ENCODE peak calls at places on chromosomes 16 and 17, in four cellular contexts. V is CD8-positive, alpha-beta T cell; H is Karpas-422; A is tibial nerve. T is an unnamed sample.
A peak's percentile ranks its signal among the peaks of the same experiment; 100 is the strongest.

GRCh38 chr17:72954595-72954994 is 137.9 kb downstream of the SLC39A11 start:
- DNase-seq in V (no peak), H (no peak), A (no peak), T (no peak)

GRCh38 chr16:85724126-85724879 is 26.6 kb downstream of the C16orf74 start:
- DNase-seq in V (no peak), H (no peak), A (no peak), T (no peak)

GRCh38 chr17:15257316-15257925 is 7.7 kb downstream of the PMP22 start:
- DNase-seq in V (peak; percentile 45), H (peak; percentile 88), A (peak; percentile 56), T (peak; percentile 57)

GRCh38 chr17:68355093-68355492 is 63.8 kb downstream of the ARSG start:
- DNase-seq in V (no peak), H (no peak), A (no peak), T (no peak)

GRCh38 chr16:68356249-68356918 is 45.6 kb downstream of the PRMT7 start:
- DNase-seq in V (peak; percentile 71), H (no peak), A (no peak), T (peak; percentile 24)

GRCh38 chr17:72110231-72110952 is 10.4 kb upstream of the SOX9 start:
- DNase-seq in V (no peak), H (no peak), A (no peak), T (no peak)

GRCh38 chr16:52705192-52705591 is 158.2 kb upstream of the TOX3 start:
- DNase-seq in V (no peak), H (no peak), A (no peak), T (no peak)

GRCh38 chr16:31071861-31072260 is 2.2 kb downstream of the ZNF668 start:
- DNase-seq in V (no peak), H (no peak), A (no peak), T (no peak)

GRCh38 chr17:75102385-75102821 is 7.4 kb upstream of the ARMC7 start:
- DNase-seq in V (no peak), H (peak; percentile 79), A (no peak), T (peak; percentile 78)

GRCh38 chr16:65111306-65111705 is 10.6 kb downstream of the CDH11 start:
- DNase-seq in V (no peak), H (no peak), A (no peak), T (no peak)

GRCh38 chr17:38729886-38730525 is at the start of gene CISD3:
- DNase-seq in V (peak; percentile 83), H (peak; percentile 97), A (peak; percentile 65), T (peak; percentile 95)

GRCh38 chr16:3401719-3402397 is 843 bp downstream of the ZNF174 start:
- DNase-seq in V (no peak), H (peak; percentile 63), A (no peak), T (peak; percentile 23)

GRCh38 chr17:68343976-68344375 is 52.7 kb downstream of the ARSG start:
- DNase-seq in V (no peak), H (peak; percentile 71), A (no peak), T (peak; percentile 68)

GRCh38 chr17:72119963-72120877 is 600 bp upstream of the SOX9 start:
- DNase-seq in V (no peak), H (peak; percentile 80), A (no peak), T (no peak)

GRCh38 chr16:68377667-68378420 is 67.0 kb downstream of the PRMT7 start:
- DNase-seq in V (no peak), H (no peak), A (no peak), T (no peak)

GRCh38 chr16:67400901-67401300 is 7.6 kb upstream of the TPPP3 start:
- DNase-seq in V (no peak), H (no peak), A (no peak), T (no peak)

GRCh38 chr17:7393613-7394451 is 493 bp downstream of the PLSCR3 start:
- DNase-seq in V (peak; percentile 68), H (peak; percentile 83), A (no peak), T (peak; percentile 69)

GRCh38 chr16:55126456-55126855 is 195.8 kb downstream of the IRX5 start:
- DNase-seq in V (no peak), H (peak; percentile 91), A (no peak), T (no peak)

GRCh38 chr17:54754560-54754959 is 146.1 kb upstream of the TOM1L1 start:
- DNase-seq in V (no peak), H (peak; percentile 77), A (no peak), T (peak; percentile 18)

GRCh38 chr16:3690470-3690918 is 26.8 kb downstream of the TRAP1 start:
- DNase-seq in V (peak; percentile 86), H (peak; percentile 91), A (peak; percentile 90), T (peak; percentile 82)

GRCh38 chr16:88784856-88785105 is 239 bp downstream of the PIEZO1 start:
- DNase-seq in V (no peak), H (no peak), A (no peak), T (no peak)

GRCh38 chr17:3865166-3865565 is 19.1 kb upstream of the NCBP3 start:
- DNase-seq in V (no peak), H (no peak), A (no peak), T (no peak)

GRCh38 chr16:66255647-66256046 is 110.8 kb upstream of the CDH5 start:
- DNase-seq in V (no peak), H (no peak), A (no peak), T (no peak)

GRCh38 chr17:67671492-67671891 is 46.2 kb upstream of the NOL11 start:
- DNase-seq in V (no peak), H (no peak), A (no peak), T (no peak)

GRCh38 chr16:65905326-65905725 is 461.2 kb upstream of the CDH5 start:
- DNase-seq in V (no peak), H (no peak), A (no peak), T (no peak)

GRCh38 chr17:44559288-44560249 is 2.3 kb downstream of the FZD2 start:
- DNase-seq in V (no peak), H (no peak), A (no peak), T (no peak)

GRCh38 chr17:44557653-44558285 is 485 bp downstream of the FZD2 start:
- DNase-seq in V (peak; percentile 20), H (no peak), A (no peak), T (no peak)

GRCh38 chr17:44556114-44556853 is 1.0 kb upstream of the FZD2 start:
- DNase-seq in V (peak; percentile 14), H (peak; percentile 77), A (no peak), T (peak; percentile 85)

GRCh38 chr17:44556854-44557606 is at the start of gene FZD2:
- DNase-seq in V (peak; percentile 52), H (peak; percentile 87), A (peak; percentile 86), T (peak; percentile 96)

DNA sequence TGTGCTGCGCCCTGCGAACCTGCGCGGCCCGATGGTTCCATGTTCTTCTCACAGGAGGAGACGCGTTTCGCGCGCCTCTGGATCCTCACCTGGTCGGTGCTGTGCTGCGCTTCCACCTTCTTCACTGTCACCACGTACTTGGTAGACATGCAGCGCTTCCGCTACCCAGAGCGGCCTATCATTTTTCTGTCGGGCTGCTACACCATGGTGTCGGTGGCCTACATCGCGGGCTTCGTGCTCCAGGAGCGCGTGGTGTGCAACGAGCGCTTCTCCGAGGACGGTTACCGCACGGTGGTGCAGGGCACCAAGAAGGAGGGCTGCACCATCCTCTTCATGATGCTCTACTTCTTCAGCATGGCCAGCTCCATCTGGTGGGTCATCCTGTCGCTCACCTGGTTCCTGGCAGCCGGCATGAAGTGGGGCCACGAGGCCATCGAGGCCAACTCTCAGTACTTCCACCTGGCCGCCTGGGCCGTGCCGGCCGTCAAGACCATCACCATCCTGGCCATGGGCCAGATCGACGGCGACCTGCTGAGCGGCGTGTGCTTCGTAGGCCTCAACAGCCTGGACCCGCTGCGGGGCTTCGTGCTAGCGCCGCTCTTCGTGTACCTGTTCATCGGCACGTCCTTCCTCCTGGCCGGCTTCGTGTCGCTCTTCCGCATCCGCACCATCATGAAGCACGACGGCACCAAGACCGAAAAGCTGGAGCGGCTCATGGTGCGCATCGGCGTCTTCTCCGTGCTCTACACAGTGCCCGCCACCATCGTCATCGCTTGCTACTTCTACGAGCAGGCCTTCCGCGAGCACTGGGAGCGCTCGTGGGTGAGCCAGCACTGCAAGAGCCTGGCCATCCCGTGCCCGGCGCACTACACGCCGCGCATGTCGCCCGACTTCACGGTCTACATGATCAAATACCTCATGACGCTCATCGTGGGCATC is 1.3 kb downstream of the FZD2 start:
- DNase-seq in V (no peak), H (no peak), A (no peak), T (no peak)
- H3K4me3 ChIP-seq in V (no peak overlapping the region), H (no peak overlapping the region), A (peak overlapping the region; percentile 52), T (no peak overlapping the region)

GRCh38 chr16:2048116-2048543 is 345 bp downstream of the TSC2 start:
- DNase-seq in V (no peak), H (no peak), A (no peak), T (no peak)

GRCh38 chr16:2046889-2047329 is 725 bp downstream of the NTHL1 start:
- DNase-seq in V (no peak), H (no peak), A (no peak), T (no peak)

GRCh38 chr16:2044541-2044940 is 3.1 kb downstream of the NTHL1 start:
- DNase-seq in V (no peak), H (no peak), A (no peak), T (no peak)

GRCh38 chr16:2047330-2048115 is at the start of the genes NTHL1 and TSC2:
- DNase-seq in V (peak; percentile 93), H (peak; percentile 98), A (peak; percentile 94), T (peak; percentile 97)

DNA sequence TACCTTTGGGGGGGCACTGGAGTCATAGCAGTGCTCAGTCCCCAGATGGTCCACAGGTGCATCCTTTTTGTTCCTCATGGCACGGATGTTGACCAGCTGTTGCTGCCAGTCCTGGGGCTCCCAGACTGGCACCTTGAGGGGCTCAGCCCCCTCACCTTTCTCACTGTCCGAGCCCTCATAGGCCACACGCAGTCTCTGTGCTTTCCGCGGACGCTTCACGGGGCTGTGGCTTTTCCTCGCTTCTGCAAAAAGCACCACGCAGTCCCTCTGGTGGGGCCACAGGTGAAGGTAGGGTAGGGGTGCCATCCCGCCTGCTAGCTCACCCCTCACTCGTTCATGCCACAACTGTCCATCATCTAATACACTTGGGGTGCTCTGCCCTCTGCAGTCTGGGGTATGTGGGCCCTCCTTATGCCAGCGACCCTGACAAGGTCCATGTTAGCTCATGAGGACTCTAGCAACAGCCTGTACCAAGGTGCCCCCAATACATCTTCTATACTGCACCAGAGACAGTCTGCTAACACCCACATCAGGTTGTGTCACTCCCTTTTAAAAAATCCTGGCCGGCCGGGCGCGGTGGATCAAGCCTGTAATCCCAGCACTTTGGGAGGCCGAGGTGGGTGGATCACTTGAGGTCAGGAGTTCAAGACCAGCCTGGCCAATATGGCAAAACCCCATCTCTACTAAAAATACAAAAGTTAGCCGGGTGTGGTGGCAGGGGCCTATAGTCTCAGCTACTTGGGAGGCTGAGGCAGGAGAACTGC is 1.3 kb downstream of the NTHL1 start:
- DNase-seq in V (no peak), H (no peak), A (no peak), T (no peak)
- H3K4me3 ChIP-seq in V (no peak overlapping the region), H (peak overlapping the region; percentile 100), A (no peak overlapping the region), T (peak overlapping the region; percentile 99)

DNA sequence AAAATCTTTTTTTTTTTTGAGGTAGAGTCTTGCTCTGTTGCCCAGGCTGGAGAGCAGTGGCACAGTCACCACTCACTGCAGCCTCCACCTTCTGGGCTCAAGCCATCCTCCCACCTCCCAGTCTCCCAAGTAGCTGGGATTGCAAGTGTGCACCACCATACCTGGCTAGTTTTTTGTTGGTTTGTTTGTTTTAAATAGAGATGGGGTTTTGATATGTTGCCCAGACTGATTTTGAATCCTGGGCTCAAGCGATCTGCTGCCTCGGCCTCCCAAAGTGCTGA is 2.0 kb downstream of the LRRC37B start:
- DNase-seq in V (no peak), H (no peak), A (no peak), T (no peak)
- H3K4me3 ChIP-seq in V (peak overlapping the region; percentile 1), H (peak overlapping the region; percentile 81), A (no peak overlapping the region), T (peak overlapping the region; percentile 98)

DNA sequence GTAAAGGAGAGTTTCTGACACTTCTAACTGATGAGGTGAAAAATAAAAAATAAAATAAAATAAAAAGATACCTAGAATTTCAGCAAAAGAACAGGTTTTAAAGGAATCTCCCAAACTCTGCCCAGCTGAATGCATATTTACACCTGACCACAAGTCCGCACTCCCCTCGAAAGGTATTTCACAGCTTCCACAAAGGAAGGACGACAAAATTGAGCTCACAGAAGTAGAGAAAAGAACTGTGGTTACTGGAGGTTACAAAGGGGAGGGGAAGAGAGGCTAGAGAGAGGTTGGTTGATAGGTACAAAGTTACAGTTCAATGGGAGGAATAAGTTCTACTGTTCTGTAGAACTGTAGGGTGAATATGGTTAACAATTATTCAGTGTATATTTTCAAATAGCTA is 5.0 kb downstream of the LITAF start:
- DNase-seq in V (no peak), H (no peak), A (no peak), T (no peak)
- H3K4me3 ChIP-seq in V (peak overlapping the region; percentile 30), H (no peak overlapping the region), A (no peak overlapping the region), T (no peak overlapping the region)

T was measured in OCI-LY7.